ENCODE peak calls at places on chromosomes 5 and 9, in seven cellular contexts. One of them, this sample, is unnamed.

GRCh38 chr5:164353155-164353554 is 847.7 kb downstream of the MAT2B start:
- DNase-seq in iPS-NIHi11: no peak
- DNase-seq in heart left ventricle: no peak
- DNase-seq in GM12865: no peak
- DNase-seq in M059J: no peak
- DNase-seq in COLO829: no peak
- DNase-seq in small intestine: no peak
- DNase-seq in this sample: no peak

GRCh38 chr9:88532320-88532719 is 2.7 kb upstream of the NXNL2 start:
- DNase-seq in iPS-NIHi11: peak; percentile 79
- DNase-seq in heart left ventricle: no peak
- DNase-seq in GM12865: no peak
- DNase-seq in M059J: peak; percentile 74
- DNase-seq in COLO829: no peak
- DNase-seq in small intestine: no peak
- DNase-seq in this sample: no peak

GRCh38 chr5:148343049-148343413 is 7.7 kb downstream of the SPINK9 start:
- DNase-seq in iPS-NIHi11: no peak
- DNase-seq in heart left ventricle: no peak
- DNase-seq in GM12865: no peak
- DNase-seq in M059J: peak; percentile 3
- DNase-seq in COLO829: no peak
- DNase-seq in small intestine: peak; percentile 11
- DNase-seq in this sample: no peak

GRCh38 chr5:121885630-121886029 is 33.9 kb downstream of the FTMT start:
- DNase-seq in iPS-NIHi11: no peak
- DNase-seq in heart left ventricle: no peak
- DNase-seq in GM12865: no peak
- DNase-seq in M059J: no peak
- DNase-seq in COLO829: no peak
- DNase-seq in small intestine: no peak
- DNase-seq in this sample: no peak

GRCh38 chr5:37717613-37718431 is 122.0 kb downstream of the GDNF start:
- DNase-seq in iPS-NIHi11: peak; percentile 61
- DNase-seq in heart left ventricle: peak; percentile 19
- DNase-seq in GM12865: no peak
- DNase-seq in M059J: peak; percentile 87
- DNase-seq in COLO829: no peak
- DNase-seq in small intestine: peak; percentile 92
- DNase-seq in this sample: peak; percentile 70

GRCh38 chr5:179732918-179733763 is 519 bp downstream of the MAML1 start:
- DNase-seq in iPS-NIHi11: peak; percentile 74
- DNase-seq in heart left ventricle: peak; percentile 30
- DNase-seq in GM12865: peak; percentile 50
- DNase-seq in M059J: peak; percentile 49
- DNase-seq in COLO829: no peak
- DNase-seq in small intestine: peak; percentile 39
- DNase-seq in this sample: no peak

GRCh38 chr9:113644321-113644720 is 180.8 kb downstream of the RGS3 start:
- DNase-seq in iPS-NIHi11: no peak
- DNase-seq in heart left ventricle: no peak
- DNase-seq in GM12865: no peak
- DNase-seq in M059J: no peak
- DNase-seq in COLO829: peak; percentile 79
- DNase-seq in small intestine: no peak
- DNase-seq in this sample: no peak

GRCh38 chr5:75412111-75412990 is 75.3 kb downstream of the HMGCR start:
- DNase-seq in iPS-NIHi11: no peak
- DNase-seq in heart left ventricle: no peak
- DNase-seq in GM12865: peak; percentile 4
- DNase-seq in M059J: peak; percentile 25
- DNase-seq in COLO829: no peak
- DNase-seq in small intestine: peak; percentile 1
- DNase-seq in this sample: peak; percentile 11

GRCh38 chr9:111029260-111029659 is 9.0 kb downstream of the LPAR1 start:
- DNase-seq in iPS-NIHi11: no peak
- DNase-seq in heart left ventricle: no peak
- DNase-seq in GM12865: peak; percentile 65
- DNase-seq in M059J: peak; percentile 46
- DNase-seq in COLO829: no peak
- DNase-seq in small intestine: no peak
- DNase-seq in this sample: no peak

GRCh38 chr5:101897914-101898313 is 398.2 kb downstream of the SLCO4C1 start:
- DNase-seq in iPS-NIHi11: peak; percentile 19
- DNase-seq in heart left ventricle: no peak
- DNase-seq in GM12865: peak; percentile 3
- DNase-seq in M059J: no peak
- DNase-seq in COLO829: no peak
- DNase-seq in small intestine: no peak
- DNase-seq in this sample: no peak

GRCh38 chr5:113387844-113388243 is 46.9 kb downstream of the TSSK1B start:
- DNase-seq in iPS-NIHi11: no peak
- DNase-seq in heart left ventricle: no peak
- DNase-seq in GM12865: no peak
- DNase-seq in M059J: no peak
- DNase-seq in COLO829: no peak
- DNase-seq in small intestine: no peak
- DNase-seq in this sample: no peak

GRCh38 chr9:127154003-127154389 is 31.6 kb upstream of the ANGPTL2 start:
- DNase-seq in iPS-NIHi11: no peak
- DNase-seq in heart left ventricle: peak; percentile 6
- DNase-seq in GM12865: no peak
- DNase-seq in M059J: no peak
- DNase-seq in COLO829: no peak
- DNase-seq in small intestine: no peak
- DNase-seq in this sample: no peak

GRCh38 chr9:2691212-2691611 is 26.1 kb upstream of the KCNV2 start:
- DNase-seq in iPS-NIHi11: no peak
- DNase-seq in heart left ventricle: no peak
- DNase-seq in GM12865: no peak
- DNase-seq in M059J: no peak
- DNase-seq in COLO829: no peak
- DNase-seq in small intestine: no peak
- DNase-seq in this sample: no peak

GRCh38 chr5:180111273-180111695 is 39.7 kb upstream of the RNF130 start:
- DNase-seq in iPS-NIHi11: no peak
- DNase-seq in heart left ventricle: no peak
- DNase-seq in GM12865: no peak
- DNase-seq in M059J: no peak
- DNase-seq in COLO829: no peak
- DNase-seq in small intestine: no peak
- DNase-seq in this sample: no peak

This sample was measured in brain pericyte.